ENCODE peak calls at places on chromosomes 6 and 20, in ten cellular contexts. L is A549, U is GM20000, N is mesothelial cell of epicardium, O is fibroblast of villous mesenchyme, H is cardiac muscle cell, E is Calu3, W is GM12865, B is mucosa of descending colon, D is heart left ventricle. X is an unnamed sample.

GRCh38 chr6:13538084-13538483 is 36.3 kb upstream of the SIRT5 start:
- DNase-seq in O (peak), N (no peak), H (peak), L (peak), E (no peak), W (peak), D (no peak), B (no peak), U (peak), X (peak)

GRCh38 chr20:2224246-2224645 is 71.6 kb upstream of the TGM3 start:
- DNase-seq in N (no peak), D (no peak), U (no peak), H (no peak), L (no peak), W (no peak), B (no peak), O (no peak), E (no peak), X (no peak)

GRCh38 chr20:36181934-36182603 is 27.5 kb downstream of the EPB41L1 start:
- DNase-seq in D (no peak), L (no peak), E (no peak), N (no peak), W (no peak), U (no peak), H (no peak), B (no peak), O (peak), X (no peak)

GRCh38 chr6:159973406-159973805 is 4.5 kb downstream of the IGF2R start:
- DNase-seq in E (no peak), D (no peak), H (no peak), L (no peak), B (no peak), O (no peak), N (no peak), W (no peak), U (no peak), X (no peak)

GRCh38 chr6:69867075-69867911 is 937 bp downstream of the COL19A1 start:
- DNase-seq in O (peak), H (peak), L (peak), W (peak), N (peak), E (peak), U (peak), B (peak), D (peak), X (peak)

GRCh38 chr20:45097485-45098095 is 3.3 kb downstream of the KCNS1 start:
- DNase-seq in E (no peak), N (no peak), L (peak), U (peak), O (peak), H (no peak), B (peak), W (peak), D (no peak), X (peak)

GRCh38 chr6:28940294-28940858 is 16.6 kb upstream of the TRIM27 start:
- DNase-seq in U (no peak), E (peak), N (no peak), B (peak), D (peak), W (peak), O (peak), L (peak), H (peak), X (peak)

GRCh38 chr6:119738425-119738824 is 388.9 kb upstream of the MAN1A1 start:
- DNase-seq in W (no peak), H (no peak), N (no peak), D (no peak), O (no peak), B (no peak), E (no peak), L (no peak), U (no peak), X (no peak)

GRCh38 chr6:54085526-54085925 is 25.7 kb upstream of the MLIP start:
- DNase-seq in L (peak), U (no peak), O (peak), B (no peak), N (no peak), H (no peak), E (no peak), W (no peak), D (peak), X (no peak)

GRCh38 chr20:51380401-51381385 is 161.8 kb downstream of the NFATC2 start:
- DNase-seq in O (no peak), L (no peak), W (peak), N (no peak), U (no peak), B (no peak), E (no peak), D (no peak), H (peak), X (no peak)

GRCh38 chr20:53568351-53568750 is 25.3 kb downstream of the ZNF217 start:
- DNase-seq in L (no peak), B (no peak), U (no peak), H (no peak), W (no peak), N (no peak), D (no peak), O (no peak), E (no peak), X (no peak)

GRCh38 chr6:2498224-2498623 is 252.5 kb downstream of the MYLK4 start:
- DNase-seq in B (no peak), U (no peak), L (no peak), D (no peak), O (no peak), N (no peak), E (no peak), W (no peak), H (no peak), X (peak)

GRCh38 chr6:35725721-35726438 is 11.0 kb upstream of the ARMC12 start:
- DNase-seq in N (no peak), O (peak), W (no peak), U (no peak), E (no peak), H (no peak), D (peak), L (peak), B (peak), X (peak)

GRCh38 chr6:72623808-72624207 is 1.9 kb downstream of the KCNQ5 start:
- DNase-seq in B (no peak), W (no peak), H (peak), N (no peak), L (no peak), U (no peak), D (no peak), O (no peak), E (no peak), X (no peak)

GRCh38 chr20:48776306-48776705 is 51.5 kb downstream of the PREX1 start:
- DNase-seq in L (no peak), U (no peak), W (no peak), O (peak), B (no peak), E (no peak), H (no peak), N (no peak), D (no peak), X (no peak)

DNA sequence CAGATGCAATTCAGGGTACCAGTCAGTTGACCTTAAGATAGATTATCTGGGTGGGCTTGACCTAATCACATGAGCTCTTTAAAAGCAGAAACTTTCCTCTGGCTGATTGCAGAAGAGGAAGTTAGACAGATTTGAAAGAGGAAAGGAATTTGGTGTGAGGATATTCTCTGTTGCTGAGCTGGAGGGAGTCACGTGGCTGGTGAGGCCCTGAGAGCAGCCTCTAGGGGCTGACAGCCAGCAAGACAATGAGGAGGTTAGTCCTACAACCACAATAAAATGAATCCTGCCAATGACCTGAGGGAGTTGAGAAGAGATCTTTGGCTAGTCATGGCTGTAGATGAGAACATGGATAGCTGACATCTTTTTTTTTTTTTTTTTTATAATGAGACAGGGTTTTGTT is 87.0 kb upstream of the B3GAT2 start:
- DNase-seq in O (no peak), E (no peak), N (no peak), W (no peak), L (no peak), B (no peak), H (no peak), U (no peak), D (peak), X (no peak)
- TF ChIP-seq CTCF in O (no peak), E (no peak), N (no peak), W (no peak), L (no peak), B (no peak), H (no peak), U (no peak), D (no peak), X (no peak)

DNA sequence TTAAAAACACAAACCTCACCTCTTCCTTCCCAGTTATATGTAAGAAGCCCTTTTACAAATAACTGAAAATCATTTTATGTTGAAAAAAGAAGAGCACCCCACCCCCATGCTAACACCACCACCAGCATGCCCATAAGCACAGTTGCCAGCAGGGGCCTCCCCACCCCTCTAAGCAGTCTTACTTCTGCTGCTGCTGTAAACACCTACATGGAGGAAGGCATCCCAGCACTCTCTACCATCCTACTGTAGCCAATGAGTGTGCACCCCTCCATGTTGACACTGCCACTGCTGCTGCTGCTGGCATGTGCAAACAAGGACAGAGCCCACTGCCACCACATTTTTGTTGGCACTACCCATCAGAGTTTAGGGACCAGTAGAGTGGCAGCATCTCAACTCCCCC is 49.6 kb upstream of the PHIP start:
- DNase-seq in W (no peak), B (no peak), N (no peak), D (no peak), U (no peak), E (peak), O (no peak), H (no peak), L (peak), X (no peak)
- TF ChIP-seq CTCF in W (peak), B (no peak), N (no peak), D (no peak), U (no peak), E (no peak), O (peak), H (no peak), L (no peak), X (no peak)

GRCh38 chr6:26312501-26313390 is 52.3 kb upstream of the BTN3A2 start:
- DNase-seq in U (no peak), D (peak), L (peak), N (peak), H (peak), W (peak), O (peak), B (peak), E (peak), X (no peak)

GRCh38 chr6:26309731-26310142 is 55.3 kb upstream of the BTN3A2 start:
- DNase-seq in U (no peak), D (no peak), L (peak), B (no peak), N (no peak), E (no peak), H (no peak), O (peak), W (peak), X (no peak)

GRCh38 chr6:26312096-26312463 is 52.9 kb upstream of the BTN3A2 start:
- DNase-seq in W (no peak), L (no peak), B (no peak), U (no peak), H (no peak), E (no peak), O (peak), N (no peak), D (no peak), X (no peak)

GRCh38 chr6:26311012-26311384 is 54.0 kb upstream of the BTN3A2 start:
- DNase-seq in O (peak), E (peak), D (no peak), W (peak), U (no peak), L (peak), N (no peak), B (no peak), H (no peak), X (no peak)

GRCh38 chr6:26311385-26312095 is 53.5 kb upstream of the BTN3A2 start:
- DNase-seq in D (no peak), H (no peak), W (peak), E (peak), O (peak), L (peak), B (peak), N (no peak), U (no peak), X (no peak)
- TF ChIP-seq CTCF in D (no peak), H (no peak), W (no peak), E (no peak), O (no peak), L (no peak), B (no peak), N (no peak), U (no peak), X (no peak)

GRCh38 chr20:33518071-33518470 is 28.2 kb downstream of the CBFA2T2 start:
- DNase-seq in L (no peak), D (no peak), E (peak), W (no peak), H (no peak), O (peak), B (no peak), N (no peak), U (no peak), X (peak)

GRCh38 chr20:33524261-33524660 is 34.4 kb downstream of the CBFA2T2 start:
- DNase-seq in N (no peak), D (no peak), L (no peak), E (no peak), U (no peak), O (no peak), B (no peak), H (no peak), W (no peak), X (no peak)

GRCh38 chr20:33522256-33522820 is 32.4 kb downstream of the CBFA2T2 start:
- DNase-seq in W (no peak), B (no peak), U (no peak), E (no peak), N (no peak), D (no peak), L (no peak), H (no peak), O (no peak), X (no peak)

GRCh38 chr20:33516882-33517281 is 27.0 kb downstream of the CBFA2T2 start:
- DNase-seq in U (no peak), H (no peak), D (no peak), B (no peak), W (peak), O (no peak), L (peak), N (no peak), E (no peak), X (no peak)

DNA sequence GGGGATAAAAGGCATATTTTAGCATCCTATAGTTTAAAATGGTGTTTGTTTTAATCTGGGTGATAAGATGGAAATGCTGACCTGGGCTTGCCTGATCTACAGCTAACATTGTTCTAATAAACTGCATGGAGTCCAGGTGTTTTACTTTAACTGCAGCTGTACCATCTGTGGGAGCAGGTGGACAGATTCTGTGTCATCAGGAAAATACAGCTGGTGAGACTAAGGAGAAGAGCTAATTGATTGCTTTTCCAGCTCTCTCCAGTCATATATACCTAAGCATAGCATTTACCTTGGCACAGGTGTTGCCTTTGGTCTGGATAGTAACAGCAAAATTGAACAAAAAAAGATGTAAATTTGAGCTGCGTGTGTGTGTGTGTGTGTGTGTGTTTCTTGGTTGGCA is 31.6 kb downstream of the CBFA2T2 start:
- DNase-seq in B (no peak), O (no peak), N (no peak), D (no peak), L (no peak), H (no peak), W (no peak), E (no peak), U (no peak), X (no peak)
- TF ChIP-seq CTCF in B (no peak), O (no peak), N (no peak), D (no peak), L (no peak), H (no peak), W (no peak), E (no peak), U (no peak), X (no peak)

GRCh38 chr20:40536866-40537265 is 152.2 kb downstream of the MAFB start:
- DNase-seq in W (no peak), L (no peak), O (no peak), B (no peak), U (no peak), D (no peak), H (no peak), E (no peak), N (no peak), X (no peak)

GRCh38 chr20:40535816-40536215 is 153.2 kb downstream of the MAFB start:
- DNase-seq in E (no peak), W (no peak), N (no peak), H (no peak), B (no peak), O (peak), U (no peak), D (no peak), L (no peak), X (no peak)

DNA sequence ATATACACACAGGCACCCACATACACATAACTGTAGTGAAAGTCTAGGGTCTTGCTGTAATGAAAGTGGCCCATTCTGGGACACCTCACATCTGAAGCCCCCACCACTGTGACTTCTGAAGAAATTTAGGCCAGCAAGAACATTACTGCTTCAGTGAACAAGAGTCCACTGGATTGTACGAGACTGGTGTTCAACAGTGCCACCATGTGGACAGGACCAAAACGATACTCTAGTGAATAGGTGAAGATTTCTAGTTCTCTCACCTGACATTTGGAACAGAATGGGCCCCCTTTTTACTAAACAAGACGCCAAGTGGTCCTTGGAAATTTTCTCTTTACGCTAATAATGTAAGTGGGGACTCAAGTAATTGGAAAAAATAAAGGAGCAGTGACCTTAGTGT is 156.9 kb downstream of the MAFB start:
- DNase-seq in B (no peak), L (peak), U (no peak), E (peak), W (peak), N (no peak), H (no peak), D (no peak), O (no peak), X (no peak)
- TF ChIP-seq CTCF in B (no peak), L (peak), U (no peak), E (peak), W (peak), N (no peak), H (peak), D (no peak), O (peak), X (no peak)

GRCh38 chr6:132715204-132715603 is 1.3 kb upstream of the VNN1 start:
- DNase-seq in E (peak), O (peak), D (peak), N (no peak), L (peak), H (peak), B (peak), U (no peak), W (peak), X (peak)
- TF ChIP-seq CTCF in E (peak), O (peak), D (no peak), N (no peak), L (peak), H (peak), B (no peak), U (no peak), W (no peak), X (no peak)

DNA sequence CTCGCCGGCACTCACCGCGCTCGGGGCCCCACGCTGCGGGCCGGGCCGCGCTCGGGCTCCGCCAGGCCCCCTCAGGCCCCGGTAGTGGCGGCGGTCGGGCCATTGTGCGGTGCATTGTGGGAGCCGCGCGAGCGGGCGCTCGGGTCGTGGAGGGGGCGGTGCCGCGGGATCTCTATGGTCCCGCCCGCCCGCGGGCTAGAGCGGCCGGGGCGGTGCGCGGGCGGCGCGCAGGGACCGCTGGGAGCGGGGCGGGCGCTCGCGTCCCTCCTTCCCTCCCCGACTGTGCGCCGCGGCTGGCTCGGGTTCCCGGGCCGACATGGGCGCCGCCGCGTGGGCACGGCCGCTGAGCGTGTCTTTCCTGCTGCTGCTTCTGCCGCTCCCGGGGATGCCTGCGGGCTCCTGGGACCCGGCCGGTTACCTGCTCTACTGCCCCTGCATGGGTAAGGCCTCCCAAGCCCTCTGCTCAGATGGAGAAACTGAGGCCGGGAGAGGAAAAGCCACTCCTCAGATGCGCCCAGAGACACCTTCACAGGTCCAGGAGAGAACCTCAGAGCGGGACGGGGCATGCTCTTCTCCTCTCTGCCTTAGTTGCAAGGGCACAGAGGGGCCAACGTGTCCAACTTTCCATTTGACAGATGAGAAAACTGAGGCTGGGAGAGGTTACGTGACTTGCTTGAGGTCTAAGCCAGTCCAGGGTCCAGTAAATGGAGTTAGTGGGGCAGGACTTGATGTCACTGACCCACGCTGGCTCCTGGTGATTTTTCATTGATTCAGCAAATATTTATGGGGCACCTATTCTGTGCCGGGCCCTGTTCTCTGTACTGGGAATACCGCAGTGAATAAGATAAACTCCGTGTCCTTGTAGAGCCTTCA is at the start of the genes PLAGL2 and POFUT1:
- DNase-seq in D (peak), W (peak), O (peak), E (peak), L (peak), H (peak), U (peak), B (peak), N (peak), X (peak)
- TF ChIP-seq CTCF in D (no peak), W (peak), O (no peak), E (no peak), L (peak), H (peak), U (peak), B (no peak), N (no peak), X (no peak)

GRCh38 chr20:61218886-61219480 is 33.1 kb upstream of the CDH4 start:
- DNase-seq in E (no peak), N (no peak), D (no peak), L (no peak), W (no peak), O (peak), U (no peak), B (no peak), H (no peak), X (no peak)
- TF ChIP-seq CTCF in E (no peak), N (no peak), D (no peak), L (no peak), W (no peak), O (no peak), U (no peak), B (no peak), H (no peak), X (no peak)

X was measured in RWPE1.